ENCODE peak calls at places on chromosome 20, in nine cellular contexts. T, L, E, H, M, B, V, W and X are unnamed samples. For H3K27me3, the result is how much of the 10 kb centered on the place peaks cover.

GRCh38 chr20:24585796-24586522 is 116.5 kb downstream of the SYNDIG1 start:
- DNase-seq in T (no peak), L (no peak), E (no peak), H (no peak), M (no peak), B (no peak), V (no peak), W (no peak), X (no peak)

GRCh38 chr20:44728835-44729342 is 13.7 kb downstream of the CCN5 start:
- DNase-seq in T (peak), L (no peak), E (peak), H (no peak), M (peak), B (peak), V (no peak), W (no peak), X (no peak)

GRCh38 chr20:52434041-52434425 is 242.5 kb upstream of the ZFP64 start:
- DNase-seq in T (no peak), L (no peak), E (no peak), H (no peak), M (no peak), B (no peak), V (no peak), W (no peak), X (no peak)

GRCh38 chr20:21102691-21103311 is 3.4 kb downstream of the LINC00237 start:
- DNase-seq in T (no peak), L (no peak), E (peak), H (peak), M (peak), B (peak), V (no peak), W (peak), X (peak)

GRCh38 chr20:23049933-23050838 is 714 bp upstream of the THBD start:
- DNase-seq in T (peak), L (no peak), E (no peak), H (no peak), M (peak), B (peak), V (no peak), W (peak), X (no peak)

GRCh38 chr20:51789434-51789833 is 12.9 kb downstream of the SALL4 start:
- DNase-seq in T (no peak), L (no peak), E (no peak), H (no peak), M (no peak), B (no peak), V (no peak), W (no peak), X (no peak)

GRCh38 chr20:20441259-20441658 is 73.4 kb downstream of the INSM1 start:
- DNase-seq in T (no peak), L (no peak), E (no peak), H (no peak), M (no peak), B (no peak), V (no peak), W (no peak), X (peak)

GRCh38 chr20:62405981-62406513 is 1.0 kb downstream of the CABLES2 start:
- DNase-seq in T (no peak), L (no peak), E (no peak), H (no peak), M (no peak), B (no peak), V (no peak), W (no peak), X (no peak)

GRCh38 chr20:38673731-38674177 is 50.5 kb upstream of the SLC32A1 start:
- DNase-seq in T (no peak), L (no peak), E (no peak), H (no peak), M (no peak), B (no peak), V (no peak), W (no peak), X (peak)

GRCh38 chr20:14410869-14411555 is 73.6 kb upstream of the FLRT3 start:
- DNase-seq in T (no peak), L (no peak), E (no peak), H (no peak), M (no peak), B (no peak), V (no peak), W (peak), X (no peak)

GRCh38 chr20:64051532-64052325 is 2.3 kb upstream of the SOX18 start:
- DNase-seq in T (no peak), L (no peak), E (no peak), H (no peak), M (peak), B (no peak), V (no peak), W (peak), X (no peak)

GRCh38 chr20:41643504-41643938 is 25.3 kb upstream of the CHD6 start:
- DNase-seq in T (peak), L (peak), E (peak), H (no peak), M (peak), B (peak), V (no peak), W (no peak), X (peak)

GRCh38 chr20:44780226-44780625 is 30.1 kb downstream of the RIMS4 start:
- DNase-seq in T (peak), L (no peak), E (peak), H (no peak), M (no peak), B (peak), V (no peak), W (no peak), X (no peak)

GRCh38 chr20:34815636-34816035 is 9.8 kb downstream of the NCOA6 start:
- DNase-seq in T (no peak), L (no peak), E (peak), H (no peak), M (no peak), B (no peak), V (no peak), W (no peak), X (no peak)

GRCh38 chr20:4811661-4812181 is 90.0 kb downstream of the PRND start:
- DNase-seq in T (no peak), L (no peak), E (no peak), H (peak), M (peak), B (no peak), V (peak), W (peak), X (no peak)

GRCh38 chr20:17935186-17935585 is 33.4 kb downstream of the SNX5 start:
- DNase-seq in T (no peak), L (no peak), E (peak), H (no peak), M (no peak), B (peak), V (no peak), W (no peak), X (no peak)

GRCh38 chr20:43830883-43831282 is 83.8 kb upstream of the TOX2 start:
- DNase-seq in T (no peak), L (no peak), E (no peak), H (no peak), M (no peak), B (no peak), V (no peak), W (no peak), X (no peak)

GRCh38 chr20:9179193-9179802 is 110.4 kb downstream of the PLCB4 start:
- DNase-seq in T (peak), L (no peak), E (peak), H (no peak), M (no peak), B (peak), V (no peak), W (no peak), X (no peak)

GRCh38 chr20:7703436-7703835 is 236.8 kb downstream of the HAO1 start:
- DNase-seq in T (no peak), L (no peak), E (no peak), H (no peak), M (no peak), B (no peak), V (no peak), W (no peak), X (no peak)

GRCh38 chr20:14207591-14207990 is 129.8 kb downstream of the FLRT3 start:
- DNase-seq in T (no peak), L (no peak), E (no peak), H (no peak), M (no peak), B (no peak), V (no peak), W (no peak), X (no peak)

GRCh38 chr20:17833036-17833674 is 133.4 kb downstream of the BANF2 start:
- DNase-seq in T (no peak), L (no peak), E (peak), H (no peak), M (no peak), B (peak), V (no peak), W (no peak), X (no peak)

GRCh38 chr20:414161-414560 is 6.1 kb downstream of the RBCK1 start:
- DNase-seq in T (no peak), L (no peak), E (no peak), H (no peak), M (no peak), B (no peak), V (no peak), W (no peak), X (no peak)

GRCh38 chr20:417801-418342 is 9.8 kb downstream of the RBCK1 start:
- DNase-seq in T (no peak), L (no peak), E (no peak), H (no peak), M (no peak), B (no peak), V (no peak), W (no peak), X (no peak)

GRCh38 chr20:418858-419365 is 10.8 kb downstream of the RBCK1 start:
- DNase-seq in T (no peak), L (no peak), E (no peak), H (no peak), M (no peak), B (no peak), V (no peak), W (no peak), X (no peak)

GRCh38 chr20:416950-417800 is 9.1 kb downstream of the RBCK1 start:
- DNase-seq in T (no peak), L (no peak), E (no peak), H (no peak), M (peak), B (no peak), V (no peak), W (no peak), X (no peak)

GRCh38 chr20:415820-416322 is 7.8 kb downstream of the RBCK1 start:
- DNase-seq in T (no peak), L (no peak), E (no peak), H (no peak), M (peak), B (no peak), V (no peak), W (peak), X (no peak)
- H3K27ac ChIP-seq in T (no peak), L (no peak), E (no peak), H (no peak), M (peak), B (no peak), V (no peak), W (peak), X (no peak)

GRCh38 chr20:59157961-59158541 is 5.6 kb upstream of the ZNF831 start:
- DNase-seq in T (no peak), L (no peak), E (no peak), H (no peak), M (no peak), B (no peak), V (no peak), W (no peak), X (no peak)

GRCh38 chr20:59159091-59159821 is 4.4 kb upstream of the ZNF831 start:
- DNase-seq in T (no peak), L (no peak), E (no peak), H (peak), M (no peak), B (no peak), V (no peak), W (no peak), X (no peak)

GRCh38 chr20:59161626-59162170 is 1.9 kb upstream of the ZNF831 start:
- DNase-seq in T (no peak), L (no peak), E (no peak), H (no peak), M (no peak), B (no peak), V (no peak), W (no peak), X (no peak)

GRCh38 chr20:59158673-59159072 is 4.9 kb upstream of the ZNF831 start:
- DNase-seq in T (no peak), L (no peak), E (no peak), H (no peak), M (no peak), B (no peak), V (no peak), W (no peak), X (no peak)

DNA sequence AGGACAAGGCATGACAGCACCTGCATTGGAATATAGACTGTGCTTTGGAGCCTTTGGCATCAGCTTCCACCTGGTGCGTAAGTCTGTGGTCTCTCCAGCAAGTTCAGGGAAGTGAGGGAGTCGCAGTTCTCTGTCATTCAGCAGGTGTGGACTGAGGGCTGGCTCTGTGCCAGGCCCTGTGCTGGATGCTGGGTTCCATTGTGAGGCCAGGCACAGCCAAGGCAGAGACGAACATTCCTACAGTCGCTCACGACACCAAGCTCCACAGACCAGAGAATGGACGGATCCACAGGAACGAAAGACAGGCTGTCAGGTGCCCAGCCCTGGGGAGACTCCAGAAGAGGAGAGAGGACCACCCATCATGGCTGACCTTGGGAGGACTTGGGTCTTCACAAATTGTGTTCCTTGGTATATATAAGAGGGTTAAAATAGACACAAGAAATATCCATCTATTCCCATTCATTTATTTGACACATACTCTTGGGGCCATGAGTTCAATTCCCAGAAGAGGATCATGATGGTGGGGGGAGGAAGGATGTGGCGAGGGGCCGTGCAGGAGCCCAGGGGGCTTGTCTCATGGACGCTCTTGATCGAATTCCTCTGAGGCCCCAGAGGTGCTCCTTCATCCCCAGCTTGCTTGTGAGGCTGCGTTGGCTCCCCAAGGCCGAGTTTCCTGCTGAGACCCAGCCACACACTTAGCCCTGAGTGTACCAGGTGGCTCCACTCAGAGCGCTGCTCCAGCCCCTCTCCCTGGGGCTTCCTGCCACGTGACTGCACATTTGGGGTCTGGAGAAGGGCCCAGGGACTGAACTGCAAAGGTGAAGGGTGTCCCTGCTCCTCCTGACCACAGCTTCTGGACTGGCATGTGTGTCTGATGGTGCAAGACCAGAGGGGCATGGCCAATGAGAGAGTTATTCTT is 3.5 kb upstream of the ZNF831 start:
- DNase-seq in T (no peak), L (no peak), E (no peak), H (peak), M (no peak), B (no peak), V (no peak), W (no peak), X (no peak)
- H3K4me3 ChIP-seq in T (no peak), L (no peak), E (no peak), H (peak), M (no peak), B (no peak), V (no peak), W (no peak), X (no peak)

GRCh38 chr20:3090565-3090964 is 6.0 kb upstream of the AVP start:
- DNase-seq in T (no peak), L (no peak), E (no peak), H (no peak), M (no peak), B (no peak), V (no peak), W (no peak), X (no peak)
- H3K27me3 ChIP-seq in T (under half), L (under half), E (under half), H (under half), M (under half), B (under half), V (under half), W (under half), X (under half)

GRCh38 chr20:57479196-57479595 is 45.7 kb downstream of the CTCFL start:
- DNase-seq in T (no peak), L (no peak), E (no peak), H (no peak), M (peak), B (no peak), V (no peak), W (no peak), X (no peak)

GRCh38 chr20:57482148-57482547 is 42.8 kb downstream of the CTCFL start:
- DNase-seq in T (no peak), L (no peak), E (no peak), H (no peak), M (no peak), B (no peak), V (no peak), W (no peak), X (no peak)

GRCh38 chr20:57482796-57483195 is 42.1 kb downstream of the CTCFL start:
- DNase-seq in T (no peak), L (no peak), E (no peak), H (no peak), M (no peak), B (no peak), V (no peak), W (no peak), X (no peak)

GRCh38 chr20:57480444-57481152 is 44.3 kb downstream of the CTCFL start:
- DNase-seq in T (no peak), L (no peak), E (no peak), H (no peak), M (peak), B (no peak), V (peak), W (no peak), X (no peak)

DNA sequence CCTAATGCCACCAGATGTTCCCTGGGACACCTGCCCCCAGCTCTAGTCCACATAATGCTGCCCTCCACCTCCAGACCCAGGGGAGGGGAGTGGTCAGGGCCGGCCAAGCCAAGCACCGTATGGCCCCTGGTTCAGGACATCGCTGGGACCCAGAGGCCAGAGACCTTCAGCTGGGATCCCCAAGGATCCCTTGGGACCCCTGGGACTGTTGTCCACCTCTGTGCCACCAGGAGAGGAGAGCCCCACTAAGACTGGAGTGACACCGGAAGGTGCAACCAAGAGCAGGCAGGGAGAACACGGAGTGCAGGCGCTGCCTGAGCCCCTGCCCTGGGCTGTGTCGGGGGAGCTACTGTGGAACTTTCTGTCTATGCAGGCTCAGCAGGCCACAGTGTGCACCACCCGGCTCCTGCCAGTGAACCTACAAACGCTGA is 43.6 kb downstream of the CTCFL start:
- DNase-seq in T (no peak), L (no peak), E (no peak), H (no peak), M (no peak), B (no peak), V (no peak), W (no peak), X (no peak)
- H3K27ac ChIP-seq in T (no peak), L (peak), E (no peak), H (no peak), M (no peak), B (no peak), V (peak), W (no peak), X (no peak)

GRCh38 chr20:37524859-37525708 is 2.6 kb downstream of the BLCAP start:
- DNase-seq in T (no peak), L (no peak), E (peak), H (no peak), M (no peak), B (peak), V (no peak), W (no peak), X (no peak)
- H3K4me3 ChIP-seq in T (no peak), L (no peak), E (no peak), H (no peak), M (no peak), B (peak), V (peak), W (no peak), X (no peak)

GRCh38 chr20:49539481-49540231 is 28.3 kb downstream of the PTGIS start:
- DNase-seq in T (no peak), L (no peak), E (no peak), H (no peak), M (no peak), B (no peak), V (no peak), W (no peak), X (no peak)

GRCh38 chr20:49538950-49539349 is 29.0 kb downstream of the PTGIS start:
- DNase-seq in T (no peak), L (no peak), E (no peak), H (no peak), M (no peak), B (no peak), V (no peak), W (no peak), X (no peak)

GRCh38 chr20:49532285-49532946 is 35.5 kb downstream of the PTGIS start:
- DNase-seq in T (no peak), L (no peak), E (no peak), H (no peak), M (no peak), B (no peak), V (no peak), W (no peak), X (no peak)

GRCh38 chr20:49529470-49529869 is 38.5 kb downstream of the PTGIS start:
- DNase-seq in T (no peak), L (no peak), E (no peak), H (no peak), M (no peak), B (peak), V (no peak), W (no peak), X (no peak)

GRCh38 chr20:49534314-49534713 is 33.6 kb downstream of the PTGIS start:
- DNase-seq in T (peak), L (peak), E (peak), H (peak), M (no peak), B (peak), V (peak), W (no peak), X (peak)
- H3K27me3 ChIP-seq in T (under half), L (under half), E (under half), H (under half), M (under half), B (under half), V (under half), W (under half), X (under half)